ENCODE peak calls at places on chromosome 18, in six cellular contexts. One of them, this sample, is unnamed.

GRCh38 chr18:36813111-36813752 is 15.6 kb downstream of the TPGS2 start:
- DNase-seq in IMR-90: no peak
- DNase-seq in PC-3: no peak
- DNase-seq in mammary epithelial cell: no peak
- DNase-seq in body of pancreas: no peak
- DNase-seq in heart right ventricle: no peak
- DNase-seq in this sample: no peak

GRCh38 chr18:6132751-6133368 is 237.5 kb upstream of the TMEM200C start:
- DNase-seq in IMR-90: no peak
- DNase-seq in PC-3: no peak
- DNase-seq in mammary epithelial cell: no peak
- DNase-seq in body of pancreas: no peak
- DNase-seq in heart right ventricle: peak
- DNase-seq in this sample: no peak

GRCh38 chr18:3910507-3910906 is 460.5 kb downstream of the TGIF1 start:
- DNase-seq in IMR-90: peak
- DNase-seq in PC-3: no peak
- DNase-seq in mammary epithelial cell: no peak
- DNase-seq in body of pancreas: no peak
- DNase-seq in heart right ventricle: no peak
- DNase-seq in this sample: no peak

GRCh38 chr18:35770360-35770759 is 188.8 kb downstream of the GALNT1 start:
- DNase-seq in IMR-90: no peak
- DNase-seq in PC-3: peak
- DNase-seq in mammary epithelial cell: peak
- DNase-seq in body of pancreas: no peak
- DNase-seq in heart right ventricle: no peak
- DNase-seq in this sample: no peak

GRCh38 chr18:48295586-48296311 is 113.4 kb downstream of the ZBTB7C start:
- DNase-seq in IMR-90: no peak
- DNase-seq in PC-3: no peak
- DNase-seq in mammary epithelial cell: no peak
- DNase-seq in body of pancreas: no peak
- DNase-seq in heart right ventricle: no peak
- DNase-seq in this sample: peak

GRCh38 chr18:9535430-9535972 is 60.2 kb downstream of the RALBP1 start:
- DNase-seq in IMR-90: peak
- DNase-seq in PC-3: peak
- DNase-seq in mammary epithelial cell: no peak
- DNase-seq in body of pancreas: no peak
- DNase-seq in heart right ventricle: no peak
- DNase-seq in this sample: peak

GRCh38 chr18:10201226-10201625 is 253.2 kb upstream of the APCDD1 start:
- DNase-seq in IMR-90: no peak
- DNase-seq in PC-3: no peak
- DNase-seq in mammary epithelial cell: no peak
- DNase-seq in body of pancreas: no peak
- DNase-seq in heart right ventricle: no peak
- DNase-seq in this sample: no peak

GRCh38 chr18:57644540-57644939 is 22.9 kb upstream of the NARS1 start:
- DNase-seq in IMR-90: peak
- DNase-seq in PC-3: peak
- DNase-seq in mammary epithelial cell: no peak
- DNase-seq in body of pancreas: no peak
- DNase-seq in heart right ventricle: no peak
- DNase-seq in this sample: peak

GRCh38 chr18:3194947-3195612 is 24.7 kb downstream of the MYOM1 start:
- DNase-seq in IMR-90: no peak
- DNase-seq in PC-3: no peak
- DNase-seq in mammary epithelial cell: no peak
- DNase-seq in body of pancreas: no peak
- DNase-seq in heart right ventricle: no peak
- DNase-seq in this sample: no peak

GRCh38 chr18:74914052-74914591 is 294.8 kb downstream of the PTGR3 start:
- DNase-seq in IMR-90: no peak
- DNase-seq in PC-3: no peak
- DNase-seq in mammary epithelial cell: no peak
- DNase-seq in body of pancreas: no peak
- DNase-seq in heart right ventricle: no peak
- DNase-seq in this sample: no peak

GRCh38 chr18:62341423-62341920 is 16.4 kb downstream of the TNFRSF11A start:
- DNase-seq in IMR-90: no peak
- DNase-seq in PC-3: no peak
- DNase-seq in mammary epithelial cell: no peak
- DNase-seq in body of pancreas: no peak
- DNase-seq in heart right ventricle: no peak
- DNase-seq in this sample: no peak

GRCh38 chr18:394276-394996 is 106.1 kb downstream of the COLEC12 start:
- DNase-seq in IMR-90: no peak
- DNase-seq in PC-3: no peak
- DNase-seq in mammary epithelial cell: no peak
- DNase-seq in body of pancreas: no peak
- DNase-seq in heart right ventricle: no peak
- DNase-seq in this sample: no peak

GRCh38 chr18:75378674-75379315 is 48.7 kb downstream of the SMIM21 start:
- DNase-seq in IMR-90: no peak
- DNase-seq in PC-3: no peak
- DNase-seq in mammary epithelial cell: no peak
- DNase-seq in body of pancreas: no peak
- DNase-seq in heart right ventricle: no peak
- DNase-seq in this sample: no peak

GRCh38 chr18:5073026-5073944 is 123.8 kb downstream of the AKAIN1 start:
- DNase-seq in IMR-90: peak
- DNase-seq in PC-3: peak
- DNase-seq in mammary epithelial cell: peak
- DNase-seq in body of pancreas: no peak
- DNase-seq in heart right ventricle: no peak
- DNase-seq in this sample: peak

GRCh38 chr18:48751727-48752468 is 198.9 kb downstream of the SMAD7 start:
- DNase-seq in IMR-90: no peak
- DNase-seq in PC-3: no peak
- DNase-seq in mammary epithelial cell: no peak
- DNase-seq in body of pancreas: no peak
- DNase-seq in heart right ventricle: no peak
- DNase-seq in this sample: no peak

GRCh38 chr18:4394700-4395099 is 60.4 kb downstream of the DLGAP1 start:
- DNase-seq in IMR-90: no peak
- DNase-seq in PC-3: no peak
- DNase-seq in mammary epithelial cell: no peak
- DNase-seq in body of pancreas: no peak
- DNase-seq in heart right ventricle: no peak
- DNase-seq in this sample: no peak

GRCh38 chr18:78319934-78320333 is 659.7 kb upstream of the SALL3 start:
- DNase-seq in IMR-90: no peak
- DNase-seq in PC-3: no peak
- DNase-seq in mammary epithelial cell: no peak
- DNase-seq in body of pancreas: no peak
- DNase-seq in heart right ventricle: no peak
- DNase-seq in this sample: no peak

GRCh38 chr18:50523165-50523564 is 36.7 kb upstream of the MAPK4 start:
- DNase-seq in IMR-90: no peak
- DNase-seq in PC-3: no peak
- DNase-seq in mammary epithelial cell: no peak
- DNase-seq in body of pancreas: no peak
- DNase-seq in heart right ventricle: no peak
- DNase-seq in this sample: no peak

GRCh38 chr18:75500510-75500909 is 73.0 kb upstream of the SMIM21 start:
- DNase-seq in IMR-90: peak
- DNase-seq in PC-3: no peak
- DNase-seq in mammary epithelial cell: no peak
- DNase-seq in body of pancreas: no peak
- DNase-seq in heart right ventricle: no peak
- DNase-seq in this sample: no peak

GRCh38 chr18:73979742-73980141 is 167.9 kb downstream of the FBXO15 start:
- DNase-seq in IMR-90: peak
- DNase-seq in PC-3: peak
- DNase-seq in mammary epithelial cell: peak
- DNase-seq in body of pancreas: no peak
- DNase-seq in heart right ventricle: no peak
- DNase-seq in this sample: peak

GRCh38 chr18:29616885-29617284 is 1425.7 kb downstream of the DSC3 start:
- DNase-seq in IMR-90: no peak
- DNase-seq in PC-3: no peak
- DNase-seq in mammary epithelial cell: no peak
- DNase-seq in body of pancreas: no peak
- DNase-seq in heart right ventricle: no peak
- DNase-seq in this sample: no peak
- TF ChIP-seq CTCF in IMR-90: no peak
- TF ChIP-seq CTCF in PC-3: peak
- TF ChIP-seq CTCF in mammary epithelial cell: no peak
- TF ChIP-seq CTCF in body of pancreas: no peak
- TF ChIP-seq CTCF in heart right ventricle: peak
- TF ChIP-seq CTCF in this sample: no peak

GRCh38 chr18:79784965-79785770 is 12.6 kb upstream of the KCNG2 start:
- DNase-seq in IMR-90: peak
- DNase-seq in PC-3: no peak
- DNase-seq in mammary epithelial cell: peak
- DNase-seq in body of pancreas: no peak
- DNase-seq in heart right ventricle: no peak
- DNase-seq in this sample: peak

GRCh38 chr18:79782566-79783308 is 15.0 kb upstream of the KCNG2 start:
- DNase-seq in IMR-90: no peak
- DNase-seq in PC-3: peak
- DNase-seq in mammary epithelial cell: no peak
- DNase-seq in body of pancreas: no peak
- DNase-seq in heart right ventricle: no peak
- DNase-seq in this sample: no peak

GRCh38 chr18:79786304-79786703 is 11.4 kb upstream of the KCNG2 start:
- DNase-seq in IMR-90: no peak
- DNase-seq in PC-3: no peak
- DNase-seq in mammary epithelial cell: no peak
- DNase-seq in body of pancreas: no peak
- DNase-seq in heart right ventricle: no peak
- DNase-seq in this sample: no peak

GRCh38 chr18:79785831-79786230 is 11.9 kb upstream of the KCNG2 start:
- DNase-seq in IMR-90: no peak
- DNase-seq in PC-3: no peak
- DNase-seq in mammary epithelial cell: no peak
- DNase-seq in body of pancreas: no peak
- DNase-seq in heart right ventricle: no peak
- DNase-seq in this sample: no peak

DNA sequence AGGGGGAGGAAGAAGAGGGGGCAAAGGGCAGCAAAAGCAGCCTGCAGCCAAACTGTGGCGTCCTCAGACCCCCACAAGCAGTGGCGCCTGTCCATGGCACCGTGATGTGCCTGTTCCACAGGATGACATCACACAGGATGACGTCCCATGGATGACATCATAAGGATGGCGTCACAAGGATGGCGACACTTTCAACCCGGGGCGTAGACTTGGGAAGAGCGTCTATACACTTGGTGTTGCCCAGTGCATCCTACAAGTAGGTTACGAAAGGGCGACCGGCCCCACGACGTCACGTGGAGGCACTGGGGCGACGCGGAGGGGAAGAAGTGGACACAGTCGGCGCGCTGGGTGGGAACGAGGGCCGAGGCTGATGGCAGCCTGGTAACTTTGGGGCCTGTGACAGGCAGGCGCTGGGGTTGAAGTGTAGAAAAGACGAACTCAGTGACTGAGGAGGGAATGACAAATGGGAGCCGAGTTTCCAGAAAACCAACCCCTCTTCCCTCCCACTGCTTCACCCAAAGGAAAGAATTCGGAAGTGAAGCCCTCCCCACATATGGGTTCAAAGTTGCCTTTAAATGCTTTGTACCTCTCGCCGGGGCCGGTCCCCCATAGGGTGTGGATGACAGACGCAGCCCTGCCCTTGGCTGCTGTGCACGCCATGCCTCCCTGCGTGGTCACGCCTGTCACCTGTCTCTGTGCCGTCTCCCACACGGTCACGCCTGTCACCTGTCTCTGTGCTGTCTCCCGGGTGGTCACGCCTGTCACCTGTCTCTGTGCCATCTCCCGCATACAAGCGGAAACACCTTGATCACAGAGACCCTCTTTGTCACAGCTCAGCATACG is 13.4 kb upstream of the KCNG2 start:
- DNase-seq in IMR-90: no peak
- DNase-seq in PC-3: no peak
- DNase-seq in mammary epithelial cell: no peak
- DNase-seq in body of pancreas: no peak
- DNase-seq in heart right ventricle: no peak
- DNase-seq in this sample: no peak
- H3K4me3 ChIP-seq in IMR-90: no peak
- H3K4me3 ChIP-seq in PC-3: no peak
- H3K4me3 ChIP-seq in mammary epithelial cell: no peak
- H3K4me3 ChIP-seq in body of pancreas: no peak
- H3K4me3 ChIP-seq in heart right ventricle: no peak
- H3K4me3 ChIP-seq in this sample: no peak

DNA sequence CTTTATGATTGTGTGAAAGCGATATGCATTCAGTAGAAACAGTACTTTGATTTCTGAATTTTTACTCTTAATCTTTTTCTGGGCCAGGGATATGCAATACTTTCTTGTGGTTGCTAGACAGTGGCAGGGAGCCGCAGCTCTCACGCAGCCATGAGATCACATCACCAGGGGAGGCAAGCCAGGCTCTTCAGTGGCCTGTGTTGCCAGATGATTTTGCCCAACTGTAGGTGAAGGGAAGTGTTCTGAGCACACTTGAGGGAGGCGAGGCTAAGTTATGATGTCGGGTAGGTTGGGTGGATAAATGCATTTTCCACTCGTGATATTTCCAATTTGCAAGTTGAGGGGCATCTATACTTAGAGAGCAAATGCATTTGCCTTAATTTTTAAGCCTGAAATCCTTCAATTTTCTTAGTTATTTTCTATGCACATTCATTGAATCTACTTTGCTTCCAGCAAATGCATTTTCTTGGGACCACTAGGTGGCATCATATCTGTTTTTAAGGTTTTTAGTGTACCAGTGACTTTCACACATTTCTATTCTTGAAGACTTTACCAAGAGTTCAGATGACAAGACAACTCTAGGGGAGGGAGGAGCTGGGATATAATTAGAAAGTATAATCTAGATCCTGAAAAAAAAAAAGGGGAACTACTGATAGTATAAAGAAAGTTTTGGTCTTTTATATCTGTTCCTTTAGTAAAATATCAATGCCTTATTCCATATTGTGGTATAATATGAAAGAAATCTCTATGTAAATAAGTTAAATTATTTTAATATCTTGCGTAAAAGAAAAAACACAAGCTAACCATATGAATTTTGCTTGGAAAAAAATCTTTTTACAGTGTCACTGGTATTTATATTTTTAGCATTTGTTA is 643.3 kb downstream of the SOCS6 start:
- DNase-seq in IMR-90: peak
- DNase-seq in PC-3: peak
- DNase-seq in mammary epithelial cell: peak
- DNase-seq in body of pancreas: no peak
- DNase-seq in heart right ventricle: no peak
- DNase-seq in this sample: peak
- TF ChIP-seq CTCF in IMR-90: peak
- TF ChIP-seq CTCF in PC-3: peak
- TF ChIP-seq CTCF in mammary epithelial cell: peak
- TF ChIP-seq CTCF in body of pancreas: peak
- TF ChIP-seq CTCF in heart right ventricle: peak
- TF ChIP-seq CTCF in this sample: peak

DNA sequence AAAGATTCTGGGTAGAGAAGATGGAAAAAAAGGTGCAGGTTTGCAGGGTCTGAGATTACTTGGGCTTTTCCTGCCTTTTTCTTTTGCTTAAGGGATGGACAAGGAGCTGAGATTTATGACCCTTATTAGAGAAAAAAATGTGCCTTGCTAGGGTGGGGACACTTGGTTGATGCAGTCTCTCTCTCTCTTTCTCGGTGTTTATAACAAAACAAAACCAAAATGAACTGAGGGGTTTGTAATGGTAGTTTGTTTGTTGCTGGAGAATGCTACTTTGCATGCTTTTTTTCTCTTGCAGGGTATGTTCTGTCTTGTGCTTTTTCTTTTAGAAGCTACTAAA is 300 bp downstream of the ZNF532 start:
- DNase-seq in IMR-90: no peak
- DNase-seq in PC-3: no peak
- DNase-seq in mammary epithelial cell: no peak
- DNase-seq in body of pancreas: no peak
- DNase-seq in heart right ventricle: no peak
- DNase-seq in this sample: no peak
- H3K4me3 ChIP-seq in IMR-90: peak
- H3K4me3 ChIP-seq in PC-3: peak
- H3K4me3 ChIP-seq in mammary epithelial cell: peak
- H3K4me3 ChIP-seq in body of pancreas: no peak
- H3K4me3 ChIP-seq in heart right ventricle: peak
- H3K4me3 ChIP-seq in this sample: peak

This sample was measured in fibroblast of pulmonary artery.